ENCODE peak calls at places on chromosomes 7 and 10, in four cellular contexts. V is C1 segment of cervical spinal cord, P is NCI-H69, G is occipital lobe. F is an unnamed sample.

GRCh38 chr7:46545790-46546189 is 624.7 kb upstream of the IGFBP3 start:
- DNase-seq in P (peak), G (no peak), V (no peak), F (no peak)

GRCh38 chr10:103661198-103661950 is 167.9 kb downstream of the NEURL1 start:
- DNase-seq in G (no peak), P (peak), V (no peak), F (no peak)

GRCh38 chr10:72274730-72275350 is 1.1 kb downstream of the DDIT4 start:
- DNase-seq in G (peak), P (peak), V (peak), F (no peak)

GRCh38 chr7:13981070-13981469 is 8.4 kb downstream of the ETV1 start:
- DNase-seq in P (peak), G (peak), V (no peak), F (no peak)

GRCh38 chr10:109984013-109984412 is 23.8 kb upstream of the ADD3 start:
- DNase-seq in G (no peak), P (no peak), V (no peak), F (no peak)

GRCh38 chr10:23439452-23439919 is 611 bp downstream of the OTUD1 start:
- DNase-seq in P (peak), V (no peak), G (no peak), F (no peak)

GRCh38 chr7:37092548-37092947 is 356.1 kb downstream of the ELMO1 start:
- DNase-seq in V (no peak), G (no peak), P (no peak), F (no peak)

GRCh38 chr7:16652255-16652583 is 6.2 kb downstream of the BZW2 start:
- DNase-seq in G (no peak), P (peak), V (no peak), F (no peak)

GRCh38 chr10:132388901-132389630 is 7.9 kb upstream of the PWWP2B start:
- DNase-seq in G (no peak), P (peak), V (no peak), F (no peak)

GRCh38 chr7:134567368-134567767 is 18.5 kb downstream of the AKR1B15 start:
- DNase-seq in G (no peak), V (no peak), P (no peak), F (no peak)

GRCh38 chr7:27605689-27606269 is 56.9 kb downstream of the HIBADH start:
- DNase-seq in G (no peak), V (no peak), P (peak), F (no peak)

GRCh38 chr7:98294798-98295382 is 13.4 kb downstream of the BRI3 start:
- DNase-seq in G (no peak), P (peak), V (no peak), F (peak)

GRCh38 chr7:28961972-28962371 is 3.8 kb upstream of the TRIL start:
- DNase-seq in V (no peak), G (no peak), P (no peak), F (no peak)

GRCh38 chr7:135859548-135859947 is 110.9 kb upstream of the FAM180A start:
- DNase-seq in G (no peak), P (no peak), V (no peak), F (no peak)

GRCh38 chr7:140316165-140316661 is 82.1 kb downstream of the SLC37A3 start:
- DNase-seq in V (peak), G (peak), P (no peak), F (no peak)

GRCh38 chr7:132622081-132622480 is 45.8 kb upstream of the PLXNA4 start:
- DNase-seq in G (no peak), P (no peak), V (no peak), F (no peak)

GRCh38 chr10:92907280-92907679 is 59.0 kb downstream of the EXOC6 start:
- DNase-seq in P (no peak), G (no peak), V (no peak), F (no peak)

F was measured in SHP77.